ENCODE peak calls at places on chromosomes 5 and 9, in four cellular contexts. G is activated T-helper 2 cell treated with anti-CD3 and anti-CD28 coated beads, Interferon-gamma antibody, Interleukin-2, Interleukin-4, amounts not matched to agents 10 μg/mL and 5 μg/mL and 100 μg/mL, durations not matched to agents 14 hours and 24 hours and 36 hours; A is left ventricle myocardium inferior; V is NCI-H2081. Y is an unnamed sample.

GRCh38 chr9:125913551-125913950 is 166.4 kb downstream of the PBX3 start:
- DNase-seq in V (peak; percentile 18), A (no peak), G (no peak), Y (no peak)

GRCh38 chr9:4289411-4290380 is 10.2 kb downstream of the GLIS3 start:
- DNase-seq in G (no peak), A (no peak), V (no peak), Y (no peak)

GRCh38 chr5:132445930-132446329 is 44.6 kb downstream of the IRF1 start:
- DNase-seq in V (no peak), A (no peak), G (no peak), Y (no peak)

GRCh38 chr5:135729582-135729879 is 104.9 kb upstream of the SLC25A48 start:
- DNase-seq in G (no peak), A (no peak), V (no peak), Y (no peak)

GRCh38 chr5:73278693-73279092 is 105.7 kb downstream of the TMEM174 start:
- DNase-seq in V (no peak), A (no peak), G (no peak), Y (no peak)

GRCh38 chr5:980941-981340 is 27.7 kb upstream of the NKD2 start:
- DNase-seq in V (no peak), A (no peak), G (no peak), Y (no peak)

GRCh38 chr9:69120380-69121154 is 53.5 kb upstream of the TJP2 start:
- DNase-seq in V (peak; percentile 85), A (no peak), G (no peak), Y (no peak)

GRCh38 chr9:133832836-133833235 is 94.7 kb upstream of the SARDH start:
- DNase-seq in A (no peak), V (no peak), G (no peak), Y (no peak)

GRCh38 chr9:69645488-69645887 is 26.7 kb downstream of the APBA1 start:
- DNase-seq in G (no peak), V (no peak), A (no peak), Y (no peak)

GRCh38 chr5:143896981-143897380 is 85.0 kb downstream of the HMHB1 start:
- DNase-seq in G (no peak), A (no peak), V (no peak), Y (no peak)

GRCh38 chr5:168819004-168819626 is 239.9 kb upstream of the PANK3 start:
- DNase-seq in V (no peak), A (no peak), G (no peak), Y (no peak)

GRCh38 chr5:91074615-91075014 is 308.5 kb downstream of the ARRDC3 start:
- DNase-seq in G (no peak), A (no peak), V (no peak), Y (no peak)

GRCh38 chr9:111274737-111275136 is 55.3 kb downstream of the OR2K2 start:
- DNase-seq in V (no peak), A (no peak), G (no peak), Y (no peak)

GRCh38 chr5:127353761-127354160 is 63.2 kb downstream of the MEGF10 start:
- DNase-seq in A (no peak), V (no peak), G (no peak), Y (no peak)

GRCh38 chr5:163565492-163565891 is 60.1 kb downstream of the MAT2B start:
- DNase-seq in G (no peak), A (no peak), V (no peak), Y (no peak)

GRCh38 chr9:115615821-115616665 is 498.1 kb upstream of the TNC start:
- DNase-seq in G (no peak), V (no peak), A (no peak), Y (no peak)

GRCh38 chr5:20360243-20360642 is 372.2 kb upstream of the CDH18 start:
- DNase-seq in A (no peak), V (peak; percentile 89), G (no peak), Y (no peak)

GRCh38 chr9:94937214-94937903 is 210.9 kb downstream of the AOPEP start:
- DNase-seq in G (no peak), V (no peak), A (no peak), Y (no peak)

GRCh38 chr5:151037561-151038291 is 17.3 kb downstream of the GPX3 start:
- DNase-seq in G (no peak), A (no peak), V (no peak), Y (no peak)

GRCh38 chr5:99320461-99320860 is 391.7 kb upstream of the CHD1 start:
- DNase-seq in V (no peak), G (no peak), A (no peak), Y (no peak)

GRCh38 chr5:96354237-96354636 is 78.8 kb downstream of the PCSK1 start:
- DNase-seq in V (no peak), A (no peak), G (no peak), Y (no peak)

GRCh38 chr9:22416692-22417060 is 29.9 kb upstream of the DMRTA1 start:
- DNase-seq in G (no peak), A (no peak), V (no peak), Y (no peak)

GRCh38 chr9:136361047-136361756 is 2.3 kb downstream of the DNLZ start:
- DNase-seq in G (no peak), V (no peak), A (no peak), Y (no peak)

GRCh38 chr5:159099049-159099760 is 511 bp downstream of the EBF1 start:
- DNase-seq in G (peak; percentile 37), A (no peak), V (peak; percentile 89), Y (no peak)

GRCh38 chr9:96420468-96421219 is 2.5 kb upstream of the ZNF367 start:
- DNase-seq in G (no peak), A (no peak), V (peak; percentile 21), Y (no peak)

GRCh38 chr9:134434896-134435506 is 108.7 kb downstream of the RXRA start:
- DNase-seq in V (peak; percentile 76), G (no peak), A (peak; percentile 97), Y (no peak)

GRCh38 chr5:125342938-125343401 is 596.5 kb upstream of the ZNF608 start:
- DNase-seq in A (no peak), V (no peak), G (no peak), Y (no peak)

GRCh38 chr5:77209495-77210090 is 887 bp upstream of the PDE8B start:
- DNase-seq in G (no peak), A (no peak), V (no peak), Y (no peak)

GRCh38 chr9:36488322-36488838 is 84.3 kb upstream of the MELK start:
- DNase-seq in V (no peak), G (no peak), A (no peak), Y (no peak)

GRCh38 chr5:78562719-78563330 is 85.7 kb downstream of the LHFPL2 start:
- DNase-seq in A (no peak), G (no peak), V (no peak), Y (no peak)

GRCh38 chr5:165325201-165325600 is 1819.8 kb downstream of the MAT2B start:
- DNase-seq in V (no peak), A (no peak), G (no peak), Y (no peak)